ENCODE peak calls at places on chromosome 1, in nine cellular contexts. E is activated T-cell treated with anti-CD3 and anti-CD28 coated beads for 1 hour; B is stimulated activated CD4-positive, alpha-beta T cell treated with anti-CD3 and anti-CD28 coated beads, Interleukin-4, amount 100 ng/mL, for 1 hour; F is right cardiac atrium; V is heart right ventricle; W is non-pigmented ciliary epithelial cell; A is NCI-H345; J is PC-3; C is HCT116. Z is an unnamed sample.

GRCh38 chr1:166975361-166976129 is at the start of gene ILDR2:
- DNase-seq in E (peak), B (peak), F (peak), V (peak), W (no peak), A (peak), J (peak), C (peak), Z (no peak)

GRCh38 chr1:98660941-98661543 is 479 bp upstream of the SNX7 start:
- DNase-seq in E (no peak), B (no peak), F (no peak), V (no peak), W (no peak), A (no peak), J (peak), C (no peak), Z (no peak)

GRCh38 chr1:106747791-106748190 is 308.7 kb upstream of the PRMT6 start:
- DNase-seq in E (no peak), B (no peak), F (no peak), V (no peak), W (no peak), A (no peak), J (no peak), C (no peak), Z (no peak)

GRCh38 chr1:96538001-96538649 is 183.5 kb upstream of the PTBP2 start:
- DNase-seq in E (no peak), B (no peak), F (no peak), V (no peak), W (no peak), A (no peak), J (no peak), C (no peak), Z (no peak)

GRCh38 chr1:203045821-203046594 is 19.7 kb downstream of the PPFIA4 start:
- DNase-seq in E (no peak), B (no peak), F (no peak), V (no peak), W (no peak), A (no peak), J (no peak), C (no peak), Z (no peak)

GRCh38 chr1:3869751-3870301 is 12.6 kb downstream of the DFFB start:
- DNase-seq in E (no peak), B (no peak), F (no peak), V (no peak), W (no peak), A (peak), J (no peak), C (no peak), Z (no peak)

GRCh38 chr1:112460672-112461071 is 48.1 kb upstream of the WNT2B start:
- DNase-seq in E (no peak), B (no peak), F (no peak), V (no peak), W (no peak), A (no peak), J (no peak), C (no peak), Z (no peak)

GRCh38 chr1:223230161-223230881 is 87.3 kb upstream of the TLR5 start:
- DNase-seq in E (no peak), B (no peak), F (no peak), V (no peak), W (peak), A (no peak), J (peak), C (peak), Z (peak)

GRCh38 chr1:231693361-231694080 is 66.9 kb downstream of the DISC1 start:
- DNase-seq in E (no peak), B (no peak), F (no peak), V (no peak), W (no peak), A (peak), J (no peak), C (no peak), Z (no peak)

GRCh38 chr1:223711173-223711572 is 1.2 kb upstream of the CAPN2 start:
- DNase-seq in E (no peak), B (no peak), F (no peak), V (no peak), W (no peak), A (no peak), J (peak), C (no peak), Z (no peak)

GRCh38 chr1:183191833-183192232 is 5.8 kb downstream of the LAMC2 start:
- DNase-seq in E (no peak), B (no peak), F (no peak), V (no peak), W (peak), A (no peak), J (peak), C (no peak), Z (peak)

GRCh38 chr1:56285554-56286402 is 293.6 kb downstream of the PLPP3 start:
- DNase-seq in E (no peak), B (no peak), F (no peak), V (no peak), W (no peak), A (no peak), J (no peak), C (no peak), Z (no peak)

GRCh38 chr1:94326329-94326728 is 88.9 kb upstream of the ARHGAP29 start:
- DNase-seq in E (no peak), B (no peak), F (no peak), V (no peak), W (no peak), A (no peak), J (peak), C (no peak), Z (no peak)

GRCh38 chr1:109249654-109250401 is 489 bp downstream of the CELSR2 start:
- DNase-seq in E (no peak), B (no peak), F (no peak), V (no peak), W (no peak), A (no peak), J (no peak), C (no peak), Z (no peak)

GRCh38 chr1:232793944-232794343 is 11.3 kb upstream of the MAP10 start:
- DNase-seq in E (no peak), B (no peak), F (no peak), V (no peak), W (peak), A (peak), J (peak), C (peak), Z (peak)

GRCh38 chr1:11397151-11397902 is 81.6 kb upstream of the DISP3 start:
- DNase-seq in E (no peak), B (no peak), F (no peak), V (no peak), W (no peak), A (no peak), J (no peak), C (no peak), Z (no peak)

GRCh38 chr1:18142471-18142870 is 34.9 kb downstream of the IGSF21 start:
- DNase-seq in E (no peak), B (no peak), F (no peak), V (no peak), W (no peak), A (no peak), J (no peak), C (no peak), Z (no peak)

GRCh38 chr1:1033731-1034437 is 14.0 kb downstream of the AGRN start:
- DNase-seq in E (no peak), B (peak), F (no peak), V (no peak), W (no peak), A (peak), J (no peak), C (no peak), Z (no peak)

GRCh38 chr1:212293579-212293978 is 8.4 kb downstream of the PPP2R5A start:
- DNase-seq in E (no peak), B (no peak), F (no peak), V (no peak), W (no peak), A (no peak), J (no peak), C (no peak), Z (no peak)

Z was measured in AG04450.